ENCODE peak calls at places on chromosomes 11 and 22, in five cellular contexts. Z, Q, U, V and O are unnamed samples. For H3K27me3, the result is how much of the 10 kb centered on the place peaks cover.

GRCh38 chr11:24531528-24531927 is 34.7 kb downstream of the LUZP2 start:
- DNase-seq in Z (no peak), Q (no peak), U (no peak), V (no peak), O (no peak)

GRCh38 chr11:59728913-59729312 is 15.3 kb upstream of the OR10V1 start:
- DNase-seq in Z (no peak), Q (no peak), U (no peak), V (no peak), O (no peak)

GRCh38 chr11:118921929-118922744 is 3.6 kb downstream of the BCL9L start:
- DNase-seq in Z (no peak), Q (no peak), U (peak), V (no peak), O (peak)

GRCh38 chr11:56196705-56197104 is 20.3 kb downstream of the OR5J2 start:
- DNase-seq in Z (no peak), Q (no peak), U (no peak), V (no peak), O (no peak)

GRCh38 chr22:32649515-32650200 is 151.8 kb upstream of the TIMP3 start:
- DNase-seq in Z (no peak), Q (no peak), U (no peak), V (no peak), O (no peak)

GRCh38 chr11:85643255-85643654 is 4.5 kb upstream of the TMEM126A start:
- DNase-seq in Z (no peak), Q (no peak), U (no peak), V (no peak), O (peak)

GRCh38 chr11:128707671-128708070 is 13.8 kb downstream of the FLI1 start:
- DNase-seq in Z (no peak), Q (no peak), U (no peak), V (no peak), O (no peak)

GRCh38 chr11:14026961-14027360 is 64.4 kb downstream of the SPON1 start:
- DNase-seq in Z (no peak), Q (no peak), U (no peak), V (no peak), O (no peak)

GRCh38 chr11:71447791-71448256 is 369 bp downstream of the DHCR7 start:
- DNase-seq in Z (peak), Q (no peak), U (no peak), V (peak), O (no peak)

GRCh38 chr11:129061466-129062194 is 119.0 kb upstream of the TP53AIP1 start:
- DNase-seq in Z (no peak), Q (no peak), U (peak), V (no peak), O (no peak)

GRCh38 chr11:71483689-71484088 is 30.7 kb downstream of the NADSYN1 start:
- DNase-seq in Z (no peak), Q (no peak), U (peak), V (no peak), O (no peak)

GRCh38 chr11:112219476-112220232 is 6.6 kb upstream of the PTS start:
- DNase-seq in Z (peak), Q (peak), U (no peak), V (peak), O (peak)

DNA sequence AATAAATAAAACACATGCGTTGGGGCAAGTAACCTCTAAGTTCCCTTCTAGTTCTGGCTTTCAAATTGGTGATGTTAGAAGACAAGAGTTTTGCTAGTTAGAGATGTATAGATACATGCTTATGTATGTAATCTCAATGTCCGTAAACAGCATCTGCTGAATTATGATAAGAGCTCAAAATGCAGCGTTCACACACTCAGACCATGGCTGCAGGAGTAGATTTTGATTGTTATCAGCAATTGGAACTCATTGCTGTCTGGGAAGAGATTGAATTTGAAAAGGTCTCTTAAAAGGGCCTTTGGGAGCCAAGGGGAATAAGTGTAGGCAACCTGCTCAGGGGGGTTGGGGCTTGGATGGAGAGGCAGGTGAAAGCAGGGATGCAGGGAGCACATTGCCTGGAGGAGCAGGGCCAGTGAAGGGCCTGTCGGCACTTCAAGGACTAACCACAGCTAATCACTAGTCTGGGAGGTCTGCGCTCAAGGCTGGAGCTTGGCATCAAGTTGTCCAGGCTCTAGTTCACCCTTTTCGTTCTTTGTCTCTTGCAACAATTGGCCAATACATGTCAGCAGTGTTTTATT is 2.7 kb upstream of the RAG1 start:
- DNase-seq in Z (no peak), Q (no peak), U (no peak), V (no peak), O (no peak)
- H3K27me3 ChIP-seq in Z (under half), Q (under half), U (under half), V (under half), O (under half)

GRCh38 chr11:120200677-120201076 is 10.2 kb upstream of the OAF start:
- DNase-seq in Z (no peak), Q (no peak), U (no peak), V (no peak), O (no peak)
- H3K27me3 ChIP-seq in Z (under half), Q (under half), U (under half), V (under half), O (under half)

DNA sequence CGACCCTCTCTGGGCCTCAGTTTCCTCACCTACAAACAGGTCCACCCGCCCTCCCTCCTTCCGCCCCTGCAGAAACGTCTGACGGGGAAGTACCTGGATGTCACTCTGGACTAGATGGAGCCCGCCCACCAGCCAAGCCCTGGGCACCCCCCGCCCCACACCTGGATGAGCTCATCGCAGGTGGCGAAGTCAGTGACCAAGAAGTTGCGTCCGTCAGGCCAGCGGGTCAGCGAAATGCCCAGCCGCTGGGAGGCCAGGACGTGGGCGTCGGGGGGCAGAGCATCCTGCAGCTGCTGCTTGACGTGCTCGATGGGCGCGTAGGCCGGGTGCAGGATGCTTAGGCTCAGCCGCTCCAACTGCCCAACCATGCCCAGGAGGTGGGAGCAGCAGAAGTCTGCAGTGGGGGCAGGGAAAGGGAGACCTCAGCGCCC is 897 bp downstream of the PNPLA5 start:
- DNase-seq in Z (no peak), Q (no peak), U (no peak), V (no peak), O (peak)
- H3K27me3 ChIP-seq in Z (under half), Q (under half), U (under half), V (under half), O (under half)

GRCh38 chr11:120682026-120682649 is 170.6 kb downstream of the GRIK4 start:
- DNase-seq in Z (no peak), Q (no peak), U (no peak), V (no peak), O (no peak)
- H3K27me3 ChIP-seq in Z (under half), Q (under half), U (under half), V (under half), O (under half)

GRCh38 chr11:133269272-133269671 is 263.0 kb downstream of the OPCML start:
- DNase-seq in Z (no peak), Q (no peak), U (no peak), V (no peak), O (no peak)
- H3K27me3 ChIP-seq in Z (under half), Q (under half), U (under half), V (under half), O (under half)

GRCh38 chr11:33533668-33534067 is 167.0 kb downstream of the C11orf91 start:
- DNase-seq in Z (no peak), Q (no peak), U (no peak), V (no peak), O (no peak)
- H3K27me3 ChIP-seq in Z (under half), Q (under half), U (under half), V (under half), O (under half)

DNA sequence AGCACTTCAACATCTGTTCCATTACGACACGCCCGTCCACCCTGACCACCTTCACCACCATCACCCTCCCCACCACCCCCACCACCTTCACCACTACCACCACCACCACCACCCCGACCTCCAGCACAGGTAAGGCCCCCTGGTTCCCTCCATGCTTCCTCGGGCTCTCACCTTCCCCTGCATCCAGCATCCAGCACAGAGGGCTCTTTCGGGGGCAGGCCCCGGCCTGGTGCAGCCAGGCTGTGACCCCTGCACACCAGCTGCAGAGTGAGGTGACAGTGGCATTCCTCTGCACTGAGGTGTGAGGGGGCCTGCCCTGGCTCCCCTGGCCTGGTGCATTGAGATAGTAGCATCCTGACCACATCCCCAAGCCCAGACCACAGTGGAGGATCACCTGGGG is 18.2 kb downstream of the MUC2 start:
- DNase-seq in Z (no peak), Q (no peak), U (no peak), V (no peak), O (peak)
- H3K27me3 ChIP-seq in Z (under half), Q (under half), U (under half), V (under half), O (under half)